ENCODE peak calls at places on chromosomes 7 and 10, in nine cellular contexts. M, K, F, R, J, O, S, T and Z are unnamed samples.

GRCh38 chr10:126376956-126377355 is 11.3 kb downstream of the ADAM12 start:
- DNase-seq in O (no peak), J (no peak), T (no peak), F (no peak), M (no peak), S (peak), K (peak), R (no peak), Z (no peak)

GRCh38 chr10:95559466-95559865 is 1.7 kb downstream of the SORBS1 start:
- DNase-seq in T (no peak), K (no peak), M (no peak), R (no peak), F (no peak), O (no peak), J (no peak), S (no peak), Z (no peak)

GRCh38 chr7:29192811-29193210 is 1.8 kb upstream of the CHN2 start:
- DNase-seq in O (no peak), R (no peak), J (no peak), S (no peak), M (no peak), F (no peak), K (no peak), T (no peak), Z (no peak)

GRCh38 chr7:47268826-47269465 is 313.0 kb downstream of the TNS3 start:
- DNase-seq in M (no peak), R (no peak), J (no peak), O (no peak), K (peak), S (no peak), T (no peak), F (no peak), Z (no peak)

GRCh38 chr7:20783716-20784310 is 2.9 kb downstream of the SP8 start:
- DNase-seq in S (no peak), J (no peak), F (no peak), R (no peak), T (peak), K (no peak), M (no peak), O (no peak), Z (no peak)

GRCh38 chr7:98826400-98826799 is 43.4 kb downstream of the TMEM130 start:
- DNase-seq in F (no peak), S (no peak), M (no peak), T (peak), J (no peak), O (no peak), R (no peak), K (no peak), Z (no peak)

GRCh38 chr7:101998904-101999236 is 181.4 kb downstream of the CUX1 start:
- DNase-seq in O (no peak), F (no peak), R (no peak), S (no peak), K (no peak), M (no peak), T (no peak), J (no peak), Z (no peak)

GRCh38 chr10:70835895-70836294 is 20.1 kb downstream of the SGPL1 start:
- DNase-seq in O (no peak), S (no peak), F (no peak), J (peak), R (no peak), K (no peak), M (no peak), T (no peak), Z (peak)

GRCh38 chr10:62082729-62083412 is 181.4 kb downstream of the ARID5B start:
- DNase-seq in O (no peak), J (peak), F (no peak), T (no peak), R (peak), S (no peak), M (no peak), K (no peak), Z (no peak)

GRCh38 chr7:24373556-24373955 is 89.6 kb downstream of the NPY start:
- DNase-seq in M (no peak), T (no peak), S (no peak), J (no peak), K (no peak), R (no peak), O (no peak), F (no peak), Z (no peak)

GRCh38 chr10:31350891-31351290 is 31.9 kb downstream of the ZEB1 start:
- DNase-seq in O (no peak), R (no peak), M (no peak), T (no peak), J (no peak), F (no peak), S (no peak), K (no peak), Z (no peak)

GRCh38 chr7:156652886-156653568 is 12.5 kb downstream of the RNF32 start:
- DNase-seq in M (no peak), O (no peak), S (no peak), R (no peak), J (no peak), K (no peak), F (no peak), T (no peak), Z (no peak)

GRCh38 chr7:128108641-128109423 is 77.6 kb upstream of the LRRC4 start:
- DNase-seq in R (no peak), T (no peak), O (no peak), K (no peak), J (no peak), F (peak), M (no peak), S (no peak), Z (no peak)

GRCh38 chr7:106767073-106767472 is 98.0 kb upstream of the PIK3CG start:
- DNase-seq in M (no peak), F (no peak), J (peak), T (no peak), S (no peak), R (no peak), K (no peak), O (no peak), Z (no peak)